ENCODE peak calls at places on chromosomes 2 and 18, in ten cellular contexts. S is HFF-Myc, A is dorsolateral prefrontal cortex, V is Caco-2, F is WTC11, M is AG04449, T is IMR-90, J is AG10803, C is GM13976, K is brain microvascular endothelial cell. L is an unnamed sample.

GRCh38 chr2:14756981-14757657 is 124.6 kb downstream of the LRATD1 start:
- DNase-seq in S (no peak), J (peak), C (no peak), F (no peak), V (no peak), A (no peak), K (peak), M (peak), T (peak), L (no peak)

GRCh38 chr2:12816379-12817306 is 99.9 kb downstream of the TRIB2 start:
- DNase-seq in A (no peak), C (no peak), M (no peak), V (no peak), S (no peak), F (no peak), K (peak), T (peak), J (no peak), L (no peak)

GRCh38 chr2:11996618-11997017 is 250.2 kb downstream of the LPIN1 start:
- DNase-seq in J (peak), C (no peak), F (no peak), V (no peak), K (peak), S (peak), A (no peak), M (no peak), T (peak), L (no peak)

GRCh38 chr18:80159713-80160636 is 50.9 kb downstream of the ADNP2 start:
- DNase-seq in S (no peak), C (peak), A (no peak), V (no peak), M (no peak), T (no peak), F (peak), K (no peak), J (no peak), L (no peak)

GRCh38 chr2:115529627-115530026 is 1087.2 kb downstream of the DPP10 start:
- DNase-seq in A (no peak), V (no peak), S (no peak), T (no peak), F (no peak), M (no peak), J (no peak), K (no peak), C (no peak), L (no peak)

GRCh38 chr2:241373449-241373848 is 17.4 kb downstream of the FARP2 start:
- DNase-seq in F (no peak), M (no peak), C (no peak), A (no peak), S (no peak), T (no peak), K (no peak), V (no peak), J (no peak), L (no peak)

GRCh38 chr18:25180974-25181373 is 171.0 kb downstream of the ZNF521 start:
- DNase-seq in F (no peak), K (no peak), T (no peak), C (no peak), A (no peak), J (no peak), M (no peak), V (no peak), S (no peak), L (no peak)

GRCh38 chr2:95001117-95001551 is 24.4 kb upstream of the MAL start:
- DNase-seq in S (no peak), V (no peak), F (peak), A (no peak), K (no peak), T (no peak), J (no peak), M (no peak), C (no peak), L (no peak)

GRCh38 chr2:113078350-113078839 is 10.6 kb downstream of the IL1F10 start:
- DNase-seq in F (no peak), A (no peak), M (no peak), T (no peak), S (no peak), J (no peak), K (peak), C (no peak), V (no peak), L (no peak)

GRCh38 chr2:216960926-216961325 is 101.1 kb upstream of the TNP1 start:
- DNase-seq in C (no peak), A (no peak), T (no peak), J (no peak), K (no peak), F (no peak), S (no peak), V (no peak), M (no peak), L (no peak)

GRCh38 chr2:170824526-170825015 is 7.9 kb downstream of the GAD1 start:
- DNase-seq in J (peak), C (no peak), S (no peak), F (no peak), V (no peak), T (no peak), K (no peak), M (no peak), A (no peak), L (no peak)

GRCh38 chr2:128756372-128756730 is 437.7 kb upstream of the HS6ST1 start:
- DNase-seq in V (no peak), T (no peak), K (no peak), M (no peak), J (no peak), C (no peak), F (no peak), A (no peak), S (no peak), L (peak)

GRCh38 chr2:236343400-236344161 is 79.4 kb upstream of the ASB18 start:
- DNase-seq in S (peak), A (no peak), M (peak), T (peak), K (peak), F (peak), V (peak), C (peak), J (peak), L (peak)

GRCh38 chr18:7174359-7175107 is 56.4 kb upstream of the LRRC30 start:
- DNase-seq in C (no peak), F (peak), J (no peak), A (no peak), V (peak), K (no peak), S (no peak), T (no peak), M (no peak), L (no peak)

DNA sequence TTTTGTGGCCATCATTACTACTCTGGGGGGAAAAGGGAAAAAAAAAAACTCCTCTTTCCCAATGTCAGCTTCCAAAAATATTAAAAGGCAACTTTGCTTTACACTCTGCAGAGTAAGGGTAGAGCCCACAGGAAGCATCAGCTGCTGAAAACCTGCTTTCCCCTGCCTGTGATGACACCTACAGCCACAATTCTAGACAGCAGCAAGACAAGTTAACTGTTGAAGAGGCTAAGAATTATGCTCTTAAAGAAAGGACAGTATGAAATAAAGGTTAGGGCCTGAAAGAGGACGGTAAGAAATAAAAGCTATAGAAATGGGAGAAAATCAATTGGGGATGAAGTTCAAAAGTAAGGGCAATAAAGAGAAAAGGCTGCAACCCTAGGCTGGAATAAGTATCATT is 3.0 kb downstream of the PDE11A start:
- DNase-seq in F (no peak), J (peak), K (no peak), A (no peak), T (no peak), V (peak), M (no peak), C (no peak), S (no peak), L (no peak)
- TF ChIP-seq CTCF in F (no peak), J (peak), K (no peak), A (no peak), T (no peak), V (no peak), M (no peak), C (no peak), S (no peak), L (no peak)

GRCh38 chr2:200054681-200055468 is 99.5 kb downstream of the MAIP1 start:
- DNase-seq in A (no peak), J (no peak), V (peak), C (no peak), F (peak), K (no peak), T (no peak), M (no peak), S (no peak), L (no peak)
- TF ChIP-seq CTCF in A (no peak), J (no peak), V (peak), C (no peak), F (peak), K (peak), T (peak), M (no peak), S (no peak), L (peak)

GRCh38 chr2:204268458-204268857 is 276.8 kb upstream of the PARD3B start:
- DNase-seq in T (peak), S (no peak), K (no peak), A (no peak), M (no peak), J (peak), C (no peak), F (no peak), V (no peak), L (no peak)
- TF ChIP-seq CTCF in T (no peak), S (no peak), K (no peak), A (no peak), M (no peak), J (peak), C (no peak), F (no peak), V (peak), L (no peak)

GRCh38 chr2:144452169-144453038 is 67.5 kb downstream of the ZEB2 start:
- DNase-seq in A (no peak), J (peak), V (no peak), C (no peak), T (peak), F (peak), K (peak), S (no peak), M (no peak), L (no peak)
- TF ChIP-seq CTCF in A (peak), J (peak), V (no peak), C (no peak), T (peak), F (no peak), K (peak), S (no peak), M (no peak), L (peak)

GRCh38 chr18:36625386-36625785 is 203.4 kb downstream of the TPGS2 start:
- DNase-seq in T (no peak), K (no peak), C (no peak), S (no peak), M (no peak), V (no peak), J (no peak), A (no peak), F (no peak), L (no peak)
- TF ChIP-seq CTCF in T (no peak), K (no peak), C (no peak), S (no peak), M (no peak), V (no peak), J (no peak), A (no peak), F (no peak), L (no peak)

GRCh38 chr2:174048238-174048637 is 83.1 kb upstream of the SP3 start:
- DNase-seq in A (no peak), K (no peak), F (no peak), T (no peak), J (no peak), C (peak), S (no peak), M (no peak), V (no peak), L (no peak)
- TF ChIP-seq CTCF in A (no peak), K (peak), F (no peak), T (no peak), J (no peak), C (peak), S (no peak), M (no peak), V (no peak), L (no peak)

GRCh38 chr2:127025357-127026062 is 81.4 kb downstream of the BIN1 start:
- DNase-seq in V (peak), S (no peak), T (peak), F (peak), J (peak), K (peak), M (peak), A (peak), C (peak), L (peak)
- TF ChIP-seq CTCF in V (peak), S (peak), T (peak), F (peak), J (peak), K (peak), M (peak), A (peak), C (no peak), L (peak)

GRCh38 chr2:198375073-198375430 is 570.7 kb downstream of the PLCL1 start:
- DNase-seq in M (no peak), S (no peak), C (no peak), K (no peak), V (no peak), F (no peak), J (no peak), T (no peak), A (no peak), L (no peak)
- TF ChIP-seq CTCF in M (no peak), S (no peak), C (no peak), K (no peak), V (no peak), F (no peak), J (no peak), T (no peak), A (no peak), L (no peak)

L was measured in osteocyte.